ENCODE peak calls at places on chromosomes 13 and 19, in ten cellular contexts. G is body of pancreas; Q is GF-D8; V is ecto neural progenitor cell; I is activated CD4-positive, alpha-beta T cell treated with anti-CD3 and anti-CD28 coated beads, Interleukin-2, amount 50 U/mL, for 48 hours; R is activated naive CD4-positive, alpha-beta T cell; C is COLO829; P is NCI-H748 treated with DMSO at 0.1 percent for 48 hours; J is islet precursor cell; E is MCF 10A. N is an unnamed sample.

GRCh38 chr19:15259900-15260299 is 27.7 kb upstream of the EPHX3 start:
- DNase-seq in I (no peak), R (no peak), Q (no peak), P (no peak), V (no peak), C (no peak), G (no peak), E (no peak), J (no peak), N (no peak)

GRCh38 chr13:92994056-92994455 is 232.6 kb upstream of the GPC6 start:
- DNase-seq in Q (no peak), P (no peak), G (no peak), C (no peak), E (peak; percentile 22), I (no peak), V (no peak), R (no peak), J (no peak), N (no peak)

GRCh38 chr13:101007245-101007644 is 332.6 kb upstream of the TMTC4 start:
- DNase-seq in J (no peak), G (no peak), Q (no peak), E (no peak), V (no peak), P (no peak), C (no peak), R (no peak), I (no peak), N (no peak)

GRCh38 chr19:6551607-6552450 is 21.0 kb downstream of the TNFSF9 start:
- DNase-seq in R (peak; percentile 25), V (peak; percentile 85), E (no peak), Q (no peak), P (no peak), I (peak; percentile 61), C (no peak), G (no peak), J (peak; percentile 80), N (peak; percentile 40)

GRCh38 chr19:15124572-15125231 is 17.5 kb downstream of the SYDE1 start:
- DNase-seq in C (no peak), R (no peak), E (peak; percentile 16), Q (no peak), I (no peak), V (no peak), P (peak; percentile 47), G (peak; percentile 38), J (no peak), N (no peak)

GRCh38 chr19:4914736-4915501 is 5.6 kb downstream of the UHRF1 start:
- DNase-seq in I (peak; percentile 75), Q (no peak), G (no peak), E (peak; percentile 93), J (peak; percentile 88), C (peak; percentile 67), V (no peak), R (peak; percentile 61), P (no peak), N (no peak)

GRCh38 chr19:2542341-2543069 is 66.6 kb downstream of the GADD45B start:
- DNase-seq in E (peak; percentile 39), C (no peak), P (no peak), Q (no peak), I (no peak), J (peak; percentile 80), G (no peak), R (no peak), V (no peak), N (peak; percentile 46)

GRCh38 chr13:99666146-99666805 is 165.0 kb downstream of the TM9SF2 start:
- DNase-seq in E (no peak), V (no peak), C (no peak), G (no peak), Q (no peak), R (no peak), J (no peak), P (no peak), I (no peak), N (peak; percentile 73)

GRCh38 chr13:73275163-73275562 is 216.4 kb downstream of the KLF5 start:
- DNase-seq in G (no peak), E (no peak), I (no peak), Q (no peak), R (no peak), J (no peak), P (no peak), C (no peak), V (no peak), N (no peak)

N was measured in cerebellar cortex.